ENCODE peak calls at places on chromosomes 2 and 18, in four cellular contexts. E, Z, G and L are unnamed samples.

GRCh38 chr2:32918774-32919173 is 28.0 kb upstream of the LTBP1 start:
- DNase-seq in E (no peak), G (no peak), Z (no peak), L (no peak)

GRCh38 chr2:29910960-29911359 is 10.4 kb downstream of the ALK start:
- DNase-seq in G (no peak), E (no peak), Z (no peak), L (no peak)

GRCh38 chr2:150778828-150779227 is 291.4 kb upstream of the RND3 start:
- DNase-seq in Z (no peak), E (no peak), G (no peak), L (no peak)

GRCh38 chr2:10405441-10405840 is 42.7 kb downstream of the ODC1 start:
- DNase-seq in E (no peak), G (peak; percentile 73), Z (no peak), L (peak; percentile 67)

GRCh38 chr2:144931976-144932375 is 412.1 kb upstream of the ZEB2 start:
- DNase-seq in Z (no peak), E (no peak), G (no peak), L (no peak)

GRCh38 chr18:25516747-25517498 is 165.0 kb upstream of the ZNF521 start:
- DNase-seq in G (no peak), Z (no peak), E (no peak), L (no peak)

GRCh38 chr2:70552501-70553333 is 909 bp downstream of the TGFA start:
- DNase-seq in Z (peak; percentile 14), E (no peak), G (no peak), L (no peak)

GRCh38 chr2:101843048-101843447 is 145.5 kb downstream of the MAP4K4 start:
- DNase-seq in G (no peak), E (no peak), Z (no peak), L (no peak)

GRCh38 chr2:207046642-207047213 is 107.4 kb downstream of the CPO start:
- DNase-seq in Z (peak; percentile 24), E (no peak), G (no peak), L (no peak)

GRCh38 chr2:108614659-108615058 is 80.4 kb downstream of the LIMS1 start:
- DNase-seq in G (no peak), Z (no peak), E (no peak), L (no peak)
- H3K27ac ChIP-seq in G (no peak overlapping the region), Z (no peak overlapping the region), E (no peak overlapping the region), L (no peak overlapping the region)

DNA sequence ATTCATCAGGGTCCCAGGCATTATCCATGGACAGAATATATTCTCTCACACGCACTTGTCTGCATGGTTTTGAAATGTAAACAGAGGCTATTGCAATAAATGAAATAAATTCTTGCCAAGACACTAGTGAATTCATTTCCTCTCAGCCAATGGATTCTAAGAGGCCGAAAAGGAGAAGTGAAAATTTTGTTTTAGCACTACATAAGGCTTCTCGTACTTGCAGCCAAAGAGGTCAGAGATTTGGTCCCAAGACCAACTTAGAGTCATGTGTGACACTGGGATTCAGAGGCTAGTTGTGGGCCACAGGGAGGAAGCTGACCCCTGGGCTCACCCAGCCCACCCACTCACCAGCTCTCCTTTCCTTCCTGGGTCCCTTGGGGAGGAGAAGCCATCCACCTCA is 184.1 kb upstream of the GLI2 start:
- DNase-seq in E (no peak), Z (no peak), G (no peak), L (no peak)
- H3K27me3 ChIP-seq in E (no peaks in the 10 kb centered on the region), Z (no peaks in the 10 kb centered on the region), G (no peaks in the 10 kb centered on the region), L (peaks cover 25% of the 10 kb centered on the region)

GRCh38 chr2:4873328-4873727 is 818.9 kb upstream of the SOX11 start:
- DNase-seq in G (no peak), Z (no peak), E (no peak), L (no peak)
- H3K9me3 ChIP-seq in G (no peaks in the 10 kb centered on the region), Z (no peaks in the 10 kb centered on the region), E (no peaks in the 10 kb centered on the region), L (peaks cover 16% of the 10 kb centered on the region)

GRCh38 chr2:197782121-197782520 is 3.0 kb downstream of the BOLL start:
- DNase-seq in G (no peak), E (no peak), Z (no peak), L (no peak)

GRCh38 chr2:197786010-197786877 is 1.1 kb upstream of the BOLL start:
- DNase-seq in E (peak; percentile 91), Z (peak; percentile 43), G (peak; percentile 27), L (no peak)

GRCh38 chr2:197779261-197779660 is 5.9 kb downstream of the BOLL start:
- DNase-seq in Z (no peak), E (no peak), G (no peak), L (no peak)

DNA sequence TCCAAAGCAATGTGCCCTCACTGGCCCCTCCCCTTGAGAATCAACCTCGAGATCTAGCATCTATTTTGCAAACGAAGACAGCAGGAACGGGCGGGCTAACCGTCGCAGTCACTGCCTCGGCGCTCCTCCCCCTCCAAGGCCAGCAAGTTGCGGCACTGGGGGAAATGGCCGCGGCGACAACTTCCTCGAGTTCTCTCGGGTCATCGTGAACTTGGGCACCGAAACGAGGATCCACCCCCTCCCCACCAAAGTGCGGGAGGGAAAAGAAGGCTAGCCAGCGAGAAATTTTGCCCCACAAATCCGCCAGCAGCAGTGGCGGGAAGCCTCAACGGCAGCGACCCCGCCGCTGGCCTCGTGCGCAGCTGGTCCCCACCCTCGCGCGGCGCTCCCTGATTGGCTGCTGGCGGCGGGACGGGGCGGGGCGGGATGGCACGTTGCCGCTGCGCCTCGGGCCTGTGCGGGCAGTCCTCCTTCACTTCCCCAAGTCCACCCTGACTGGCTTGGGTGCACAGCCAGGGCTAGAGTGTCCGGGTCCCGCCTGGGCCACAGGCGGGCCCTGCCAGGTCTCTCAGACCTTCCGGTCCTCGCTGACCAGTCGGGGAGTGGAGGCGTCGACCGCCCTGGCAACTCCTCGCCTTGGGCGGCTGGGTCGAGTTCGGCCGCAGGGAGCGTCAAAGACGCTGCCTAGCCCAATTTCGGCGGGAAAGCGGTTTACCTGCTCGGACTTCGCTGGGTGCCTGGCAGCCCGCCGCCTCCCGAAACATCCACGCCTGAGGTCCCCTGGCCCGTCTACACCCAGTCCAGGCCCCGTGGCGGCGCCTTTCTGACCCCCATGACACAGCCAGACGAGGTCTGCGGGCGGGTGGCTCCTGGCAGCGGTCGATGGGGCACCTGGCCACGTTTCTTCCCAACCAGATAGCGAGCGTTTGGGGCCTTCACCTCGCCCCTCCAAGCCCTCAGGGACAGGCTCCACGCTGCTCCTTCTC is at the start of gene BOLL:
- DNase-seq in G (no peak), Z (no peak), E (peak; percentile 71), L (no peak)
- H3K27ac ChIP-seq in G (no peak within 1 kb of the TSS), Z (no peak within 1 kb of the TSS), E (no peak within 1 kb of the TSS), L (no peak within 1 kb of the TSS)

DNA sequence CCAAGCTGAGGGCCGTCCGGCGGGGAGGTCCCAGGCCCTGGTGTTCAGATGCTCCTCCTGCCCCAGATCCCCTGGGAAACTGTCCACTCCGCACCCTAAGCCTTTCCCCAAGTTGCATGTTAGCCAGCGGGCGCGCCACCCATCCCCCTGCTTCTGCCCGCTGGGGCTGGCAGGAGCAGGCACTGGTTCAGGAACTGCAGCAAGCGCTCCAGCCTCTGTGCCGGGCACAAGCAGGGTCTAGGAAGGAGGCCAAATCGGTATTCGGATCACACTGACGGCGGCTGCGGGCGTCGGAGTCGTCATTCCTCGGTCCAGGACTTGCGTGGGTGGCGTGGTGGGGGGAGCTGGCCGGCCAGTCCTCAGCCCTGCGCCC is 53.7 kb downstream of the FAM168B start:
- DNase-seq in G (no peak), Z (no peak), E (no peak), L (no peak)
- H3K27me3 ChIP-seq in G (no peaks in the 10 kb centered on the region), Z (no peaks in the 10 kb centered on the region), E (peaks cover 70% of the 10 kb centered on the region), L (peaks cover 43% of the 10 kb centered on the region)